ENCODE peak calls at places on chromosome X, in ten cellular contexts. One of them, this sample, is unnamed.

GRCh38 chrX:65607070-65607742 is 60.2 kb upstream of the MSN start:
- DNase-seq in ovary: no peak
- DNase-seq in suprapubic skin: no peak
- DNase-seq in GM12878: no peak
- DNase-seq in transverse colon: no peak
- DNase-seq in HepG2: no peak
- DNase-seq in tibial nerve: no peak
- DNase-seq in stomach: no peak
- DNase-seq in H1: no peak
- DNase-seq in A549: no peak
- DNase-seq in this sample: no peak

GRCh38 chrX:45851434-45851991 is 650.8 kb upstream of the DIPK2B start:
- DNase-seq in H1: peak
- DNase-seq in GM12878: no peak
- DNase-seq in tibial nerve: no peak
- DNase-seq in A549: peak
- DNase-seq in ovary: peak
- DNase-seq in suprapubic skin: no peak
- DNase-seq in transverse colon: peak
- DNase-seq in stomach: peak
- DNase-seq in HepG2: no peak
- DNase-seq in this sample: no peak

GRCh38 chrX:74534569-74535038 is 79.8 kb downstream of the RLIM start:
- DNase-seq in ovary: no peak
- DNase-seq in HepG2: no peak
- DNase-seq in A549: no peak
- DNase-seq in stomach: no peak
- DNase-seq in tibial nerve: no peak
- DNase-seq in transverse colon: no peak
- DNase-seq in H1: no peak
- DNase-seq in GM12878: peak
- DNase-seq in suprapubic skin: no peak
- DNase-seq in this sample: no peak

GRCh38 chrX:140572724-140573123 is 67.9 kb upstream of the SOX3 start:
- DNase-seq in H1: peak
- DNase-seq in suprapubic skin: no peak
- DNase-seq in A549: peak
- DNase-seq in HepG2: peak
- DNase-seq in GM12878: peak
- DNase-seq in ovary: no peak
- DNase-seq in transverse colon: peak
- DNase-seq in tibial nerve: peak
- DNase-seq in stomach: peak
- DNase-seq in this sample: no peak

GRCh38 chrX:45070116-45071007 is 130.3 kb downstream of the DIPK2B start:
- DNase-seq in A549: peak
- DNase-seq in H1: no peak
- DNase-seq in transverse colon: no peak
- DNase-seq in HepG2: peak
- DNase-seq in stomach: no peak
- DNase-seq in GM12878: peak
- DNase-seq in tibial nerve: peak
- DNase-seq in suprapubic skin: no peak
- DNase-seq in ovary: no peak
- DNase-seq in this sample: no peak

GRCh38 chrX:37361596-37361995 is 12.4 kb downstream of the PRRG1 start:
- DNase-seq in suprapubic skin: no peak
- DNase-seq in stomach: no peak
- DNase-seq in A549: no peak
- DNase-seq in H1: no peak
- DNase-seq in tibial nerve: no peak
- DNase-seq in ovary: no peak
- DNase-seq in transverse colon: no peak
- DNase-seq in HepG2: no peak
- DNase-seq in GM12878: no peak
- DNase-seq in this sample: no peak

GRCh38 chrX:30373951-30374350 is 64.8 kb upstream of the NR0B1 start:
- DNase-seq in suprapubic skin: no peak
- DNase-seq in tibial nerve: no peak
- DNase-seq in transverse colon: no peak
- DNase-seq in H1: no peak
- DNase-seq in ovary: no peak
- DNase-seq in A549: no peak
- DNase-seq in GM12878: no peak
- DNase-seq in stomach: no peak
- DNase-seq in HepG2: no peak
- DNase-seq in this sample: no peak

GRCh38 chrX:64975989-64976672 is at the start of gene ZC4H2:
- DNase-seq in suprapubic skin: peak
- DNase-seq in stomach: peak
- DNase-seq in ovary: peak
- DNase-seq in tibial nerve: peak
- DNase-seq in GM12878: peak
- DNase-seq in H1: peak
- DNase-seq in HepG2: peak
- DNase-seq in A549: peak
- DNase-seq in transverse colon: peak
- DNase-seq in this sample: peak

GRCh38 chrX:40012800-40013682 is 84.7 kb downstream of the BCOR start:
- DNase-seq in A549: peak
- DNase-seq in HepG2: peak
- DNase-seq in GM12878: no peak
- DNase-seq in transverse colon: peak
- DNase-seq in stomach: peak
- DNase-seq in ovary: peak
- DNase-seq in H1: no peak
- DNase-seq in tibial nerve: peak
- DNase-seq in suprapubic skin: peak
- DNase-seq in this sample: no peak

GRCh38 chrX:153582896-153583295 is 16.0 kb downstream of the CCNQ start:
- DNase-seq in transverse colon: peak
- DNase-seq in GM12878: peak
- DNase-seq in HepG2: peak
- DNase-seq in A549: no peak
- DNase-seq in ovary: no peak
- DNase-seq in H1: no peak
- DNase-seq in tibial nerve: no peak
- DNase-seq in stomach: peak
- DNase-seq in suprapubic skin: no peak
- DNase-seq in this sample: peak

GRCh38 chrX:9729161-9729885 is 36.3 kb downstream of the GPR143 start:
- DNase-seq in stomach: no peak
- DNase-seq in A549: no peak
- DNase-seq in H1: no peak
- DNase-seq in ovary: no peak
- DNase-seq in GM12878: no peak
- DNase-seq in HepG2: peak
- DNase-seq in transverse colon: no peak
- DNase-seq in suprapubic skin: no peak
- DNase-seq in tibial nerve: no peak
- DNase-seq in this sample: no peak

GRCh38 chrX:38221391-38221929 is 789 bp upstream of the SRPX start:
- DNase-seq in transverse colon: no peak
- DNase-seq in GM12878: no peak
- DNase-seq in ovary: no peak
- DNase-seq in H1: no peak
- DNase-seq in A549: no peak
- DNase-seq in HepG2: no peak
- DNase-seq in stomach: no peak
- DNase-seq in tibial nerve: no peak
- DNase-seq in suprapubic skin: no peak
- DNase-seq in this sample: no peak

GRCh38 chrX:154365997-154366665 is 8.3 kb downstream of the FLNA start:
- DNase-seq in suprapubic skin: no peak
- DNase-seq in ovary: no peak
- DNase-seq in GM12878: no peak
- DNase-seq in HepG2: no peak
- DNase-seq in tibial nerve: no peak
- DNase-seq in H1: no peak
- DNase-seq in A549: no peak
- DNase-seq in stomach: no peak
- DNase-seq in transverse colon: no peak
- DNase-seq in this sample: no peak

GRCh38 chrX:107677909-107678308 is 49.6 kb downstream of the PRPS1 start:
- DNase-seq in HepG2: no peak
- DNase-seq in ovary: no peak
- DNase-seq in stomach: no peak
- DNase-seq in H1: no peak
- DNase-seq in A549: no peak
- DNase-seq in suprapubic skin: no peak
- DNase-seq in tibial nerve: no peak
- DNase-seq in GM12878: no peak
- DNase-seq in transverse colon: no peak
- DNase-seq in this sample: no peak

GRCh38 chrX:10017866-10018265 is 50.7 kb downstream of the CLDN34 start:
- DNase-seq in tibial nerve: no peak
- DNase-seq in A549: peak
- DNase-seq in H1: no peak
- DNase-seq in ovary: no peak
- DNase-seq in transverse colon: no peak
- DNase-seq in suprapubic skin: no peak
- DNase-seq in GM12878: no peak
- DNase-seq in HepG2: peak
- DNase-seq in stomach: no peak
- DNase-seq in this sample: no peak

GRCh38 chrX:74232859-74233258 is 71.1 kb upstream of the ZCCHC13 start:
- DNase-seq in A549: no peak
- DNase-seq in HepG2: peak
- DNase-seq in tibial nerve: no peak
- DNase-seq in stomach: no peak
- DNase-seq in suprapubic skin: no peak
- DNase-seq in GM12878: no peak
- DNase-seq in ovary: no peak
- DNase-seq in H1: no peak
- DNase-seq in transverse colon: no peak
- DNase-seq in this sample: no peak

GRCh38 chrX:131802836-131803626 is 220.1 kb upstream of the STK26 start:
- DNase-seq in HepG2: no peak
- DNase-seq in transverse colon: peak
- DNase-seq in tibial nerve: no peak
- DNase-seq in stomach: peak
- DNase-seq in suprapubic skin: no peak
- DNase-seq in ovary: peak
- DNase-seq in H1: no peak
- DNase-seq in GM12878: peak
- DNase-seq in A549: peak
- DNase-seq in this sample: no peak
- TF ChIP-seq EP300 in HepG2: no peak
- TF ChIP-seq EP300 in transverse colon: no peak
- TF ChIP-seq EP300 in tibial nerve: no peak
- TF ChIP-seq EP300 in stomach: no peak
- TF ChIP-seq EP300 in suprapubic skin: no peak
- TF ChIP-seq EP300 in ovary: no peak
- TF ChIP-seq EP300 in H1: no peak
- TF ChIP-seq EP300 in GM12878: no peak
- TF ChIP-seq EP300 in A549: no peak
- TF ChIP-seq EP300 in this sample: no peak

GRCh38 chrX:109826954-109827708 is 94.1 kb upstream of the ACSL4 start:
- DNase-seq in HepG2: peak
- DNase-seq in transverse colon: no peak
- DNase-seq in A549: peak
- DNase-seq in tibial nerve: no peak
- DNase-seq in GM12878: no peak
- DNase-seq in H1: no peak
- DNase-seq in ovary: no peak
- DNase-seq in suprapubic skin: no peak
- DNase-seq in stomach: no peak
- DNase-seq in this sample: no peak
- TF ChIP-seq CTCF in HepG2: no peak
- TF ChIP-seq CTCF in transverse colon: no peak
- TF ChIP-seq CTCF in A549: no peak
- TF ChIP-seq CTCF in tibial nerve: no peak
- TF ChIP-seq CTCF in GM12878: no peak
- TF ChIP-seq CTCF in H1: no peak
- TF ChIP-seq CTCF in ovary: no peak
- TF ChIP-seq CTCF in suprapubic skin: no peak
- TF ChIP-seq CTCF in stomach: no peak
- TF ChIP-seq CTCF in this sample: no peak

GRCh38 chrX:80808854-80809493 is 703 bp downstream of the BRWD3 start:
- DNase-seq in H1: no peak
- DNase-seq in suprapubic skin: peak
- DNase-seq in ovary: peak
- DNase-seq in stomach: no peak
- DNase-seq in transverse colon: peak
- DNase-seq in tibial nerve: peak
- DNase-seq in A549: peak
- DNase-seq in GM12878: no peak
- DNase-seq in HepG2: no peak
- DNase-seq in this sample: no peak
- TF ChIP-seq EP300 in H1: no peak
- TF ChIP-seq EP300 in suprapubic skin: no peak
- TF ChIP-seq EP300 in ovary: no peak
- TF ChIP-seq EP300 in stomach: no peak
- TF ChIP-seq EP300 in transverse colon: no peak
- TF ChIP-seq EP300 in tibial nerve: no peak
- TF ChIP-seq EP300 in A549: no peak
- TF ChIP-seq EP300 in GM12878: no peak
- TF ChIP-seq EP300 in HepG2: no peak
- TF ChIP-seq EP300 in this sample: no peak

GRCh38 chrX:24874604-24875247 is 141.0 kb downstream of the ARX start:
- DNase-seq in ovary: no peak
- DNase-seq in tibial nerve: no peak
- DNase-seq in HepG2: no peak
- DNase-seq in transverse colon: no peak
- DNase-seq in suprapubic skin: no peak
- DNase-seq in stomach: no peak
- DNase-seq in A549: no peak
- DNase-seq in GM12878: no peak
- DNase-seq in H1: no peak
- DNase-seq in this sample: no peak

GRCh38 chrX:24877854-24878650 is 137.7 kb downstream of the ARX start:
- DNase-seq in H1: no peak
- DNase-seq in suprapubic skin: no peak
- DNase-seq in stomach: no peak
- DNase-seq in GM12878: no peak
- DNase-seq in tibial nerve: no peak
- DNase-seq in HepG2: peak
- DNase-seq in A549: peak
- DNase-seq in transverse colon: no peak
- DNase-seq in ovary: no peak
- DNase-seq in this sample: no peak

GRCh38 chrX:24876782-24877315 is 138.9 kb downstream of the ARX start:
- DNase-seq in stomach: no peak
- DNase-seq in HepG2: no peak
- DNase-seq in H1: no peak
- DNase-seq in A549: no peak
- DNase-seq in GM12878: no peak
- DNase-seq in ovary: no peak
- DNase-seq in suprapubic skin: no peak
- DNase-seq in tibial nerve: no peak
- DNase-seq in transverse colon: no peak
- DNase-seq in this sample: no peak

DNA sequence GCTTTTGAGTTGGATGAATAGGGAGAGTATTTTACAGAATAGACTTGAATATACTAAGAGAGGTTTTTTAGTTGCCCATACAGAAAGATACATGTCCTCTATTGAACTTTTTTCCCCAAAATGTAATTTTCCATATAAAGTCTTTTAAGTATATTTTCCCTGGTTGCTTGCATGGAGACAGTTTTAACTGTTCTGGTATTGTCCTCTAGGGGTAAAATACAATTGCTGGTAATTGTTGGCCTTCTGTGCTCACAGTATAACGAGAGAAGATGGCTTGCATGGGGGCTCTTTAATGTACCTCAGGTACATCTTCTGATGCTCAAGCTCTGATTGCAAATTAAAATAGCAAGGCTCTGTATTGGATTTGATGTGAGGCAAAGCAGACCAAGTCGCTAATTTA is 136.1 kb downstream of the ARX start:
- DNase-seq in ovary: no peak
- DNase-seq in suprapubic skin: no peak
- DNase-seq in H1: no peak
- DNase-seq in tibial nerve: no peak
- DNase-seq in A549: no peak
- DNase-seq in transverse colon: no peak
- DNase-seq in GM12878: no peak
- DNase-seq in stomach: no peak
- DNase-seq in HepG2: no peak
- DNase-seq in this sample: no peak
- TF ChIP-seq CTCF in ovary: no peak
- TF ChIP-seq CTCF in suprapubic skin: no peak
- TF ChIP-seq CTCF in H1: no peak
- TF ChIP-seq CTCF in tibial nerve: no peak
- TF ChIP-seq CTCF in A549: no peak
- TF ChIP-seq CTCF in transverse colon: no peak
- TF ChIP-seq CTCF in GM12878: no peak
- TF ChIP-seq CTCF in stomach: no peak
- TF ChIP-seq CTCF in HepG2: no peak
- TF ChIP-seq CTCF in this sample: no peak

This sample was measured in esophagus muscularis mucosa.